ENCODE peak calls at places on chromosomes 3 and 15, in six cellular contexts. A is naive thymus-derived CD8-positive, alpha-beta T cell; J is IMR-90; M is RPMI8226; B is WTC11; R is psoas muscle. I is an unnamed sample.

GRCh38 chr3:191094057-191094456 is 105.0 kb upstream of the OSTN start:
- DNase-seq in A (no peak), J (peak), M (no peak), B (no peak), R (no peak), I (no peak)

GRCh38 chr15:32656091-32656860 is 14.8 kb downstream of the SCG5 start:
- DNase-seq in A (no peak), J (no peak), M (no peak), B (no peak), R (no peak), I (no peak)

GRCh38 chr3:69181592-69182211 is 59.3 kb upstream of the LMOD3 start:
- DNase-seq in A (no peak), J (peak), M (no peak), B (no peak), R (no peak), I (no peak)

GRCh38 chr3:48711727-48712126 is 5.3 kb downstream of the IP6K2 start:
- DNase-seq in A (no peak), J (no peak), M (no peak), B (no peak), R (no peak), I (no peak)

GRCh38 chr15:71136159-71137137 is 21.2 kb downstream of the THSD4 start:
- DNase-seq in A (no peak), J (peak), M (no peak), B (no peak), R (no peak), I (no peak)

GRCh38 chr3:50570508-50571279 is 1.4 kb downstream of the HEMK1 start:
- DNase-seq in A (no peak), J (no peak), M (no peak), B (no peak), R (no peak), I (no peak)

GRCh38 chr3:63877737-63878393 is 14.2 kb downstream of the ATXN7 start:
- DNase-seq in A (no peak), J (peak), M (no peak), B (no peak), R (no peak), I (no peak)

GRCh38 chr3:67635806-67636205 is 18.6 kb downstream of the SUCLG2 start:
- DNase-seq in A (no peak), J (peak), M (no peak), B (no peak), R (no peak), I (no peak)

GRCh38 chr3:23376516-23377248 is 173.6 kb downstream of the UBE2E2 start:
- DNase-seq in A (no peak), J (peak), M (no peak), B (no peak), R (no peak), I (no peak)

GRCh38 chr3:11584570-11584969 is 59.1 kb downstream of the VGLL4 start:
- DNase-seq in A (no peak), J (no peak), M (no peak), B (no peak), R (no peak), I (no peak)

GRCh38 chr15:86231864-86232801 is 152.5 kb downstream of the AGBL1 start:
- DNase-seq in A (no peak), J (no peak), M (peak), B (peak), R (peak), I (peak)

GRCh38 chr3:119346076-119346496 is 51.9 kb downstream of the ARHGAP31 start:
- DNase-seq in A (no peak), J (peak), M (no peak), B (no peak), R (no peak), I (no peak)

GRCh38 chr15:66023322-66023972 is 154.2 kb downstream of the RAB11A start:
- DNase-seq in A (no peak), J (no peak), M (peak), B (no peak), R (no peak), I (no peak)

GRCh38 chr3:45509038-45509767 is 85.3 kb upstream of the LIMD1 start:
- DNase-seq in A (no peak), J (peak), M (no peak), B (no peak), R (no peak), I (no peak)

I was measured in nephron progenitor cell.